ENCODE peak calls at places on chromosomes 4 and X, in six cellular contexts. D, E, Q, N, T and F are unnamed samples.

GRCh38 chr4:1600811-1601532 is 83.1 kb downstream of the FAM53A start:
- DNase-seq in D (no peak), E (no peak), Q (no peak), N (no peak), T (no peak), F (no peak)

GRCh38 chr4:27678027-27678426 is 817.4 kb downstream of the STIM2 start:
- DNase-seq in D (no peak), E (no peak), Q (no peak), N (no peak), T (no peak), F (no peak)

GRCh38 chrX:20037182-20037581 is 46.3 kb upstream of the BCLAF3 start:
- DNase-seq in D (no peak), E (no peak), Q (no peak), N (no peak), T (no peak), F (no peak)

GRCh38 chr4:123363729-123364128 is 32.9 kb upstream of the SPRY1 start:
- DNase-seq in D (no peak), E (no peak), Q (no peak), N (no peak), T (no peak), F (no peak)

GRCh38 chrX:25003066-25003849 is 12.5 kb downstream of the ARX start:
- DNase-seq in D (no peak), E (no peak), Q (no peak), N (no peak), T (no peak), F (peak)

GRCh38 chr4:12179264-12179616 is 750.5 kb upstream of the HS3ST1 start:
- DNase-seq in D (no peak), E (no peak), Q (no peak), N (no peak), T (no peak), F (no peak)

GRCh38 chrX:135327299-135327698 is 18.0 kb downstream of the ETDC start:
- DNase-seq in D (peak), E (peak), Q (peak), N (peak), T (no peak), F (no peak)

GRCh38 chrX:112814496-112814895 is 26.1 kb downstream of the AMOT start:
- DNase-seq in D (no peak), E (no peak), Q (no peak), N (no peak), T (no peak), F (no peak)

GRCh38 chrX:6981718-6982406 is 165.7 kb upstream of the STS start:
- DNase-seq in D (no peak), E (no peak), Q (no peak), N (no peak), T (no peak), F (no peak)

GRCh38 chr4:25450491-25450901 is 73.4 kb downstream of the ANAPC4 start:
- DNase-seq in D (no peak), E (no peak), Q (no peak), N (no peak), T (no peak), F (no peak)

GRCh38 chrX:97452283-97452682 is 568.6 kb downstream of the RPA4 start:
- DNase-seq in D (no peak), E (no peak), Q (no peak), N (no peak), T (no peak), F (no peak)

DNA sequence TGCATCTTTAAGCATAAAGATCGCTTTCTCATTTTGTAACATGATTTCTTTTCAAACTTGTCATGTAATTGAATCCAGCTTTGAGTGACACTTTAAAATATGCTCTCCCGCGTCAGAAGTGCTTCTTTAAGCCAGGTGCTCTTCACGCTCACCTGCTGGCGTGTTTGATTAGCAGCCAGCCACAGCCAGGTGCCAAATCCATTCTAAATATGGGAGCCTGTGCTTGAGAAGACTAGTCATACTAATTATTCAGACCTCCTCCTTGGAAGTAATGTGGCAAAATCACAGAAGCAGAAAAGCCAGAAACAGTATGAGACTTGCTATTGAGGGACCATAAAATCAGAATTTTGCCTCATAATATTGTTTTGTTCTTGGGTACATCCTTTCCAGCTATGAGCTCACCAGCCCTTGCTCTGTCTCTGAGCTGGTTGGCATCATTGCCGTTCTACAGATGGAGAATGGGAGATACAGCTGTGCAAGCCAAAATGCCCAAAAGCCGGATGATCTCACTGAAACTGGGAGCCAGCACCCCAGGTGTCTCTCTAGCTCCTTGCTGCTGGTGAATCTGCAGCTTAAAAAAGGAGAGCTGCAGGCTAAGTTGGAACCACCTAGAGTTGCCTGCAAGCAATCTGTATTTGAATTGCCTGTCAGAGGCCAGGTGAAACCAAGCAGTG is 205.4 kb downstream of the SHROOM3 start:
- DNase-seq in D (no peak), E (no peak), Q (no peak), N (no peak), T (no peak), F (no peak)
- H3K4me3 ChIP-seq in D (no peak), E (no peak), Q (no peak), N (no peak), T (no peak), F (no peak)

DNA sequence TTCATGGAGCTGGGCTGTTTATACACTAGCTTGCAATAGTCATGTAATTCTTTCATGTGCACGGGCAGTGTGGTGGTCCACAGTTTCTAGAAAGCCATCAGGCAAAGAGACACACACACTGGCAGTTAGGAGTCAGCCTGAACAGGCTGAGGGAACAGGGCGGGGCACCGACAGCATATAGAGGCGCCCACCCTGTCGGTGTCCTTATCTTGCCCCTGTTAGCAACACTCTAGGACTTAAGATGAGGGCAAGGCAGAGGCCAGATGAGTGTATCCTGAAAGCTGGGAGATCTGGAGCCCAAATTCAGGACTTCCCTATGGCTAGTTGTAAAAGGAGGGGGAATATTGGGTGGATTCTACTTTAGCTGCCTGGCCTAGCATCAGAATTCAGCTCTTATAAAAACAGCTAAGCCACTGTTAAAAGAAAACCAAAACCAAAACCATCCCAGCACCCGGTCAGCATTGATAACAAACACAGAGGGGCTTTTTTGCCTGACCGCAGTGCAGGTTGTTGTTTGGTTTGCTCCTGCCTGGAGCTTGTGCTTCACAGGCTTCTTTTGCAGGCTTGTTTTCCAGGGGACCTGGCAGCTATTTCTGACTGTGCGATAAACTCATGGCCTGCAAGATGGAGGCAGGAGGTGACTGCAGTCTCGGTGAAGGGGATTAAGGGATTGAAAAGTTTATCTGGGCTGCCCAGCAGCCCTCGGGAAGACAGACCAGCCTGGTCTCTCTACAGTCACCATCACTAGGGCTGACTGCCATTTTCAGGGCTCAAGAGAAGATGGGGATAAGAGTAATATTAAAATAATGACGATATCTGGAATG is 638.9 kb downstream of the MID1IP1 start:
- DNase-seq in D (no peak), E (no peak), Q (no peak), N (no peak), T (no peak), F (no peak)
- H3K9ac ChIP-seq in D (no peak), E (no peak), Q (no peak), N (no peak), T (no peak), F (no peak)

GRCh38 chrX:18351774-18352173 is 2.7 kb downstream of the SCML2 start:
- DNase-seq in D (no peak), E (no peak), Q (no peak), N (no peak), T (no peak), F (no peak)

GRCh38 chrX:18348047-18348446 is 6.4 kb downstream of the SCML2 start:
- DNase-seq in D (no peak), E (peak), Q (peak), N (no peak), T (no peak), F (peak)

GRCh38 chrX:18354369-18355329 is at the start of gene SCML2:
- DNase-seq in D (peak), E (peak), Q (peak), N (peak), T (peak), F (peak)

GRCh38 chrX:18353931-18354368 is 538 bp downstream of the SCML2 start:
- DNase-seq in D (peak), E (no peak), Q (no peak), N (no peak), T (peak), F (peak)
- H3K4me3 ChIP-seq in D (peak), E (peak), Q (peak), N (peak), T (peak), F (peak)

DNA sequence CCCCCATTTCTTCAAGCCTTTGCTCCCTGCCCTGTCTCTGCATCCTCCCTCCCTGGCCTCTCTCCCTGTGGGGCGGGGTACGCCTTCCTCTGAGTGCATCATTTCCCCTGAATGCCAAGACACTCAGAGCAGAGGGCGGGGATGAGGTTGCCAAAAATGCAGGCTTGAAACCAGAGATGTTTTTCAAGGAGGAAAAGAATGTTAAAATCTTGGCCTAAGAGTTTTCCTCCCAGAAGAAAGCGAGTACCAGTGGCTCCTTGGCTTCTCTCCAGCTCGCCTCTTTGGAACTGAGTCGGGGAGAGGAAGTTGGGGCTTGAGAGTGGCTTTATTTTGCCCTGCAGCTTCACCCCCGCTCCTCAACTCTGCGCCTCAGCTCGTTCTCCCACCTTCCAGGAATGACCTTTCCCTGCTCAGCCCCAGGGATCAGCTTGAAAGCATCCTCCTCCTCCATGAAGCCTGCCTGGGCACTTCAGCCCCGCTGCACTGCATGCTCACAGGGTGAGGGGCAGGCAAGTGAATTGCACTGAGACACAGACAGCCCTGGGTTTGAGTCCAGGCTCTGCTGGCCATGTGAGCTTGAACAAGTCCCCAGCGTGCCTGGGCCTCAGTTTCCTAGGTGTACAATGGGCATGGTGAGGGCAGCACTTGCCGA is 57.5 kb upstream of the SORCS2 start:
- DNase-seq in D (peak), E (no peak), Q (peak), N (peak), T (no peak), F (no peak)
- H3K9ac ChIP-seq in D (no peak), E (peak), Q (no peak), N (no peak), T (no peak), F (no peak)

GRCh38 chrX:47313056-47313455 is 57.3 kb upstream of the ZNF157 start:
- DNase-seq in D (no peak), E (no peak), Q (no peak), N (no peak), T (no peak), F (no peak)
- H3K4me3 ChIP-seq in D (no peak), E (no peak), Q (no peak), N (no peak), T (no peak), F (no peak)

GRCh38 chr4:87718221-87718620 is 68.1 kb downstream of the DMP1 start:
- DNase-seq in D (no peak), E (no peak), Q (no peak), N (no peak), T (no peak), F (peak)
- H3K9ac ChIP-seq in D (no peak), E (no peak), Q (no peak), N (no peak), T (no peak), F (no peak)

GRCh38 chrX:107448625-107449468 is 605 bp upstream of the FRMPD3 start:
- DNase-seq in D (peak), E (no peak), Q (no peak), N (no peak), T (peak), F (peak)
- H3K4me3 ChIP-seq in D (peak), E (peak), Q (peak), N (peak), T (peak), F (no peak)

DNA sequence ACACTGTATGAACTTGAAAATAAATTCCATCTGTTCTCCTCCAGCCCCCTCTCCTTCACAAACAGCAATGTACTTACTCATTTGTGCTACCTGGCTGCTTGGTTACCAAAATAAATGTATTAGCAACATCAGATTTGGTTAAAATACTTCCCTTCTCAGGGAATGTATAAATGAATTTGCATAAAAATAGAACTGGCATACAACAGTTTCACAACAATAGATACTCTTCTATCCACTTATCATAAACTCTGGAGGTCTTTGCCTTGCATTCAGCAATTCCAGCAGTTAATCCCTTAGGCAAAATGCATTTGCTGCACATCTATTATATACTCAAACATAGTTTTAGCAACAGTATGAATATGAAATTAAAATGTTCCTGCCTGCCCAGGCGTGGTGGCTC is 658.2 kb downstream of the CENPC start:
- DNase-seq in D (no peak), E (no peak), Q (no peak), N (no peak), T (no peak), F (no peak)
- H3K9ac ChIP-seq in D (no peak), E (no peak), Q (no peak), N (no peak), T (no peak), F (no peak)

DNA sequence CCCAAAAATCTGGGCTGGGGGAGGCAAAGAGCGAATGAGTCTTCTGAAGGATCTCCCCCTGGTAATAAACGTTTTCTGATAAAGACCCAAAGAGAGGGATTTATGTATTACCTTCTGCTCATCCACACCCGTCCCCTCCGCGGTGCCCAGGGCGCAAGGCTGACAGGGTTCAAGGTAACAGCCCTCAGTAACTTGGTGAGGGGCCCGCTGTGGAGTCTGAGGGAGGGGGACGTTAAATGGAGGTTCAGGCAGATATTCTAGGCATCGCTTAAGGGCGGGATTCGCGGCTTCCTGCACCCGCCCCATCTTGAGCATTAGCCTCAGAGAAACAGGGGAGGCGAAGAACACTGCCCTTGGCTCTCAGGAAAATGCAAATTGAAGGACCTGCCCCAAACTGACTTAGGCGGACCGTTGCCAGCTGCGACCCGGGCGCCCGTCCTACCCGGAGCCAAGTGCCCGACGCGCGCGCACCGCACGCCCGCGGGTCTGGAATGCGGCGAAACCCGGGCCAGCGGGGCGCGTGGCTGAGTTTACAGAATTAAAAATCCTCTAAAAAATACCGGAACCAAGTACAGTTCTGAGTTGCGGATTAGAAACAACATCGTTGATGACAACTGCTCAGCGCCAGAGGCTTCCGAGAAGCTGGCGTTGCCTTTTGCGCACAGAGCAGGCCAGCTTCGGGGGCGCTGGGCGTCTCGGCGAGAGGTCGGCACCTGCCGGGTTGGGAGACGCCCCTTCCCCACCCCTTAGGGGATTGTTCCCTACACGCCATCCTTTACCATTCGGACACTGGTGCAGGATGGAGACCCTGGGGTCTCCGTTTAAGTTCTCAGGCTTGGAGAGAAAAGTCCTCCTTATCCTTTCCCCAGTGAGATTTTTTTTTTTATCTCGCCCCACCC is 2.8 kb downstream of the HELT start:
- DNase-seq in D (no peak), E (no peak), Q (no peak), N (peak), T (no peak), F (no peak)
- H3K4me3 ChIP-seq in D (no peak), E (no peak), Q (no peak), N (no peak), T (peak), F (no peak)